ENCODE peak calls at places on chromosomes 3 and 15, in seven cellular contexts. T is IMR-90, C is neuronal stem cell, K is mesenchymal stem cell, Z is H9, D is H1, X is trophoblast cell. R is an unnamed sample.
A peak's percentile ranks its signal among the peaks of the same experiment; 100 is the strongest.

GRCh38 chr3:172709776-172710708 is 825 bp downstream of the NCEH1 start:
- DNase-seq in K (peak; percentile 69), D (no peak), Z (peak; percentile 37), X (peak; percentile 87), T (peak; percentile 41), C (no peak), R (peak; percentile 75)

GRCh38 chr15:94526071-94526689 is 294.8 kb downstream of the MCTP2 start:
- DNase-seq in K (peak; percentile 18), C (no peak), D (no peak), Z (peak; percentile 55), T (no peak), X (peak; percentile 33), R (peak; percentile 73)

GRCh38 chr15:64783796-64784195 is 8.4 kb upstream of the RBPMS2 start:
- DNase-seq in X (no peak), C (no peak), K (no peak), D (no peak), Z (no peak), T (no peak), R (no peak)

GRCh38 chr15:66946578-66947164 is 118.7 kb upstream of the SMAD3 start:
- DNase-seq in T (peak; percentile 70), X (peak; percentile 89), D (no peak), Z (peak; percentile 74), K (peak; percentile 77), C (peak; percentile 76), R (peak; percentile 76)

GRCh38 chr3:198079771-198080520 is 119.9 kb downstream of the LMLN start:
- DNase-seq in D (peak; percentile 9), T (peak; percentile 5), X (peak; percentile 29), C (no peak), K (peak; percentile 14), Z (peak; percentile 55), R (peak; percentile 42)

GRCh38 chr15:66178531-66178910 is 75.0 kb downstream of the MEGF11 start:
- DNase-seq in K (no peak), D (peak; percentile 33), X (no peak), T (no peak), C (no peak), Z (peak; percentile 71), R (peak; percentile 24)

GRCh38 chr3:126258670-126259069 is 78.3 kb upstream of the ALDH1L1 start:
- DNase-seq in Z (no peak), X (no peak), K (no peak), C (no peak), D (no peak), T (no peak), R (peak; percentile 56)

GRCh38 chr3:193977622-193978021 is 158.3 kb upstream of the HES1 start:
- DNase-seq in Z (no peak), T (no peak), K (no peak), C (no peak), D (no peak), X (no peak), R (no peak)

GRCh38 chr3:172512363-172512762 is 10.9 kb downstream of the TNFSF10 start:
- DNase-seq in T (no peak), C (no peak), D (no peak), X (peak; percentile 39), Z (no peak), K (peak; percentile 41), R (no peak)

GRCh38 chr15:101448336-101448735 is 41.2 kb downstream of the PCSK6 start:
- DNase-seq in C (no peak), T (no peak), K (no peak), X (no peak), D (no peak), Z (no peak), R (no peak)

GRCh38 chr3:128289534-128289933 is 136.3 kb downstream of the EEFSEC start:
- DNase-seq in T (no peak), Z (peak; percentile 5), K (no peak), X (no peak), D (no peak), C (no peak), R (no peak)

GRCh38 chr15:27681038-27681437 is 418.1 kb downstream of the OCA2 start:
- DNase-seq in Z (no peak), X (no peak), K (no peak), D (no peak), C (no peak), T (no peak), R (peak; percentile 51)

GRCh38 chr3:16548721-16549120 is 35.2 kb upstream of the RFTN1 start:
- DNase-seq in K (peak; percentile 21), C (no peak), X (no peak), Z (no peak), T (peak; percentile 85), D (no peak), R (no peak)

GRCh38 chr3:102979202-102979601 is 544.4 kb downstream of the ZPLD1 start:
- DNase-seq in Z (no peak), X (no peak), D (no peak), C (no peak), K (no peak), T (no peak), R (no peak)

GRCh38 chr3:133412511-133413165 is 12.8 kb downstream of the BFSP2 start:
- DNase-seq in D (no peak), Z (no peak), C (no peak), K (peak; percentile 49), T (peak; percentile 85), X (peak; percentile 76), R (no peak)

GRCh38 chr3:22937536-22937935 is 265.6 kb upstream of the UBE2E2 start:
- DNase-seq in D (no peak), C (no peak), K (peak; percentile 47), X (no peak), Z (no peak), T (peak; percentile 16), R (no peak)

GRCh38 chr3:58346368-58346767 is 13.7 kb downstream of the PXK start:
- DNase-seq in C (no peak), X (no peak), K (no peak), Z (no peak), T (no peak), D (no peak), R (no peak)

GRCh38 chr3:52481819-52482521 is 13.2 kb upstream of the STAB1 start:
- DNase-seq in X (no peak), D (peak; percentile 51), K (peak; percentile 23), C (peak; percentile 12), T (peak; percentile 4), Z (peak; percentile 88), R (peak; percentile 67)

GRCh38 chr15:72203507-72203837 is 5.9 kb upstream of the GRAMD2A start:
- DNase-seq in D (no peak), C (no peak), T (peak; percentile 90), Z (no peak), X (no peak), K (no peak), R (no peak)

GRCh38 chr3:50345586-50345985 is at the start of gene ZMYND10:
- DNase-seq in X (peak; percentile 88), K (no peak), Z (peak; percentile 87), C (peak; percentile 68), D (no peak), T (peak; percentile 28), R (peak; percentile 78)

GRCh38 chr3:32455609-32456428 is 46.8 kb downstream of the CMTM6 start:
- DNase-seq in D (no peak), X (no peak), T (no peak), C (no peak), K (no peak), Z (no peak), R (peak; percentile 73)

GRCh38 chr3:133895208-133896001 is at the start of gene RAB6B:
- DNase-seq in X (peak; percentile 43), Z (peak; percentile 64), T (peak; percentile 20), D (no peak), C (peak; percentile 61), K (peak; percentile 42), R (peak; percentile 56)

DNA sequence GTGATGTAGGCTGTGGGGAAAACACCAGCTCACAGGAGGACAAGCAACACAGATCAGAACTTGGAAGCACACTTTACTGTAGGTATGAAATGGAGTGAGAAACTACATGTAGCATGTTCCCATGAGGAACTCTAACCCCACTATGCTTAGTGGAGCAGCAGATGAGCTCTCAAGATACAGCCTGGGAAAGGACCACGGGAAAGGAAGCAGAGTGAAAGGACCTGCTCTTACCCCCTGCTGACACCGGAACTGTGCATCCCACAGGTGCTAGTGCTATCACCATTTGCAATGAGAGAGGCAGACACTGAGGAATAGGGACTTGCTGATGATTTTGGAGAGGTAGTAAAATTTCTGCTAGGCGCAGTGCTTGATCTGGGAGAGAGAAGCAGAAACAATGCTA is 28.6 kb downstream of the USP4 start:
- DNase-seq in D (no peak), T (no peak), Z (no peak), C (no peak), X (no peak), K (no peak), R (no peak)
- H3K79me1 ChIP-seq in D (no peaks in the 10 kb centered on the region), T (peaks cover 41% of the 10 kb centered on the region), Z (no peaks in the 10 kb centered on the region), C (no peaks in the 10 kb centered on the region), X (no peaks in the 10 kb centered on the region), K (peaks cover 22% of the 10 kb centered on the region), R (no peaks in the 10 kb centered on the region)

DNA sequence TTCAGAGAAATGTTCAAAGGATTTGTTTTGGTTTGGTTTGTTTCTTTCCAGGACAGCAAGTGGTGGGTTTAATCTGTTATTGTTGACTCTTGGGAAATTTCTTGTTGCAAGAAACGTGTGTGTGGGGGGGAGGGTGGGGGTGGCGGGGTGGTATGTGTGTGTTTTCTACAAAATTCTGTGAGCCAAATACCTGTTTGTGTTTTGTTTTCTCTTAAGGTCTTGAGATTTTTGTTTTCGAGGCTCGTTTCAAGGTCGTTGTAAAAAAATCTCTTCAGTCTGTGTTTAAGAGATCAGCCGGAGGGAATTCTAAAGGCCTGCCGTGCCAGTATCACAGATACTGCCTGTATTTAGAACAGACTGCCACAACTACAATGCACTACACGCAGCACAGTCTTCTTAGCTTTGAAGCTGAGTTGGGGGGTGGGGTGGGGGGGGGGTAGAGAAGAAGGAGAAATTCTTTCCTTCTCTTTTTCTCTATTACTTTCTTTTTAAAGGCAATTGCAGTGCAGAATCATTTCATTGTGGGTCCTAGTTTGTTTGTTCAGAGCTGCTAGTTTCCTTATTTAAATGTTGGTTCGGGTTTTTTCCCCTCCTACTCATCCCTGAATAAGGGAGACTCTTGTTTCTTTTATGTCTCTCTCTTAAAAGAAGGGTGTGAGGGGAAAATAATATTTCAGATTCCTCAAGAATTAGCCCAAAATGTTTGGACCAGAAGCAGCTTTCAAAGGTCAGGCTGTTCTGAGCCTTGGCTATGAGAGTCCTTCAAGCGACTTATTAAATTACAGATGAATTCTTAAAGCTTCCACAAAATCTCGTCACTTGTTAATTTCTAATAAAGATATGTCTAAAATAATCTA is 1.4 kb upstream of the BCL6 start:
- DNase-seq in Z (no peak), X (peak; percentile 32), K (peak; percentile 72), T (peak; percentile 49), D (no peak), C (no peak), R (peak; percentile 59)
- H3K9ac ChIP-seq in Z (no peak overlapping the region), X (no peak overlapping the region), K (peak overlapping the region; percentile 100), T (peak overlapping the region; percentile 37), D (no peak overlapping the region), C (no peak overlapping the region), R (no peak overlapping the region)

DNA sequence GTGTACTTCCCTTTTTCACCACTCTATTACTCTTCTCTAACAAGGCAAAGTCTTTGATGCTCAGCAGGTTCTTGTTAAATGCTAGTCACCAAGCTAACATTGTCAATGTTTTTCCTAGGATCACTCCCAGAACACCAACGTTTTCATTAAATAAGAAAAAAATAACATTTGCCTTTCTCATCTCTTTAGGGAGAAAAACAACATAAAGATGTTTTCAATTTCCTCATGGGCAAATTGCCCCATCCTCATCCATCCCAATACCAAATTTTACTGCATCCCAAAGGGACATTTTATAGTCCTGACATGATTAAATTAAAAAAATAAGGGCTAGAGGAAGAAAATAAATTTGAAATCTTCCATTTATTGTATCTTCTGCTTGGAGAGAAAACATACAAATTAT is 106.5 kb downstream of the SUCNR1 start:
- DNase-seq in C (no peak), Z (no peak), D (no peak), T (no peak), X (no peak), K (no peak), R (no peak)
- H3K79me1 ChIP-seq in C (no peaks in the 10 kb centered on the region), Z (no peaks in the 10 kb centered on the region), D (no peaks in the 10 kb centered on the region), T (no peaks in the 10 kb centered on the region), X (peaks cover 3% of the 10 kb centered on the region), K (no peaks in the 10 kb centered on the region), R (no peaks in the 10 kb centered on the region)

GRCh38 chr3:31196881-31197364 is 302.5 kb upstream of the GADL1 start:
- DNase-seq in Z (peak; percentile 27), X (peak; percentile 36), T (peak; percentile 18), C (no peak), D (no peak), K (peak; percentile 30), R (peak; percentile 14)
- H3K9ac ChIP-seq in Z (no peak overlapping the region), X (no peak overlapping the region), T (no peak overlapping the region), C (no peak overlapping the region), D (no peak overlapping the region), K (peak overlapping the region; percentile 68), R (no peak overlapping the region)